ENCODE peak calls at places on chromosomes 13 and 19, in four cellular contexts. W is GM23338, F is breast epithelium, R is stomach. I is an unnamed sample.

GRCh38 chr19:3670796-3671679 is 29.2 kb downstream of the PIP5K1C start:
- DNase-seq in W (no peak), F (no peak), R (peak; percentile 30), I (no peak)

GRCh38 chr19:8208119-8208709 is 956 bp upstream of the CERS4 start:
- DNase-seq in R (peak; percentile 60), W (peak; percentile 69), F (no peak), I (no peak)

GRCh38 chr13:74444161-74444571 is 310.0 kb upstream of the KLF12 start:
- DNase-seq in F (no peak), R (no peak), W (no peak), I (no peak)

GRCh38 chr19:16199275-16199932 is 1.7 kb downstream of the AP1M1 start:
- DNase-seq in R (peak; percentile 57), F (no peak), W (no peak), I (no peak)

GRCh38 chr19:3481241-3482090 is 1.1 kb upstream of the SMIM24 start:
- DNase-seq in F (no peak), W (no peak), R (peak; percentile 60), I (no peak)

GRCh38 chr19:1079566-1080111 is 12.7 kb downstream of the ARHGAP45 start:
- DNase-seq in F (no peak), R (no peak), W (peak; percentile 61), I (no peak)

GRCh38 chr19:53055117-53055516 is 10.6 kb downstream of the ERVV-2 start:
- DNase-seq in F (no peak), R (no peak), W (no peak), I (no peak)

GRCh38 chr13:45441633-45442032 is 23.1 kb upstream of the COG3 start:
- DNase-seq in R (no peak), W (no peak), F (no peak), I (no peak)

GRCh38 chr13:92719868-92720267 is 506.7 kb upstream of the GPC6 start:
- DNase-seq in W (peak; percentile 77), R (no peak), F (no peak), I (no peak)

GRCh38 chr19:17779281-17779930 is 15.5 kb upstream of the B3GNT3 start:
- DNase-seq in F (no peak), R (no peak), W (peak; percentile 98), I (no peak)

GRCh38 chr19:44993926-44994537 is 7.2 kb upstream of the RELB start:
- DNase-seq in F (no peak), R (no peak), W (no peak), I (no peak)

GRCh38 chr13:53200498-53201453 is 172.2 kb downstream of the OLFM4 start:
- DNase-seq in R (peak; percentile 33), F (peak; percentile 60), W (peak; percentile 92), I (no peak)

GRCh38 chr13:32951580-32951979 is 64.6 kb upstream of the KL start:
- DNase-seq in F (no peak), W (no peak), R (no peak), I (no peak)

GRCh38 chr13:97798171-97798821 is 155.2 kb upstream of the IPO5 start:
- DNase-seq in W (peak; percentile 4), R (no peak), F (no peak), I (no peak)

GRCh38 chr19:44141191-44142013 is at the start of gene ZNF234:
- DNase-seq in W (peak; percentile 76), R (peak; percentile 75), F (peak; percentile 65), I (peak; percentile 42)

GRCh38 chr13:33236021-33236420 is 49.5 kb downstream of the STARD13 start:
- DNase-seq in F (no peak), W (no peak), R (no peak), I (no peak)

GRCh38 chr13:47679391-47679790 is 321.7 kb downstream of the SUCLA2 start:
- DNase-seq in R (no peak), F (no peak), W (no peak), I (no peak)

GRCh38 chr19:19259741-19260140 is 13.4 kb downstream of the TM6SF2 start:
- DNase-seq in W (peak; percentile 89), F (no peak), R (no peak), I (no peak)

GRCh38 chr19:39341122-39341719 is 1.0 kb upstream of the SAMD4B start:
- DNase-seq in R (peak; percentile 29), F (no peak), W (peak; percentile 58), I (no peak)

GRCh38 chr13:105153626-105154025 is 1381.8 kb downstream of the EFNB2 start:
- DNase-seq in W (no peak), F (no peak), R (no peak), I (no peak)

GRCh38 chr19:4338441-4339350 is at the start of gene STAP2:
- DNase-seq in W (peak; percentile 80), F (peak; percentile 79), R (peak; percentile 77), I (no peak)

GRCh38 chr13:48000559-48001126 is 430 bp downstream of the SUCLA2 start:
- DNase-seq in W (peak; percentile 50), R (peak; percentile 27), F (peak; percentile 52), I (no peak)

GRCh38 chr13:23980160-23980551 is 82.9 kb upstream of the C1QTNF9B start:
- DNase-seq in W (peak; percentile 86), F (peak; percentile 72), R (peak; percentile 83), I (no peak)

GRCh38 chr13:112186091-112186490 is 119.1 kb downstream of the SOX1 start:
- DNase-seq in R (no peak), W (no peak), F (no peak), I (no peak)

GRCh38 chr19:1081301-1082164 is 13.6 kb downstream of the POLR2E start:
- DNase-seq in F (no peak), W (peak; percentile 75), R (no peak), I (no peak)

GRCh38 chr13:92842145-92842544 is 384.5 kb upstream of the GPC6 start:
- DNase-seq in W (no peak), R (no peak), F (no peak), I (no peak)

GRCh38 chr19:49407482-49408015 is 15.7 kb downstream of the PTH2 start:
- DNase-seq in W (no peak), F (no peak), R (no peak), I (no peak)

GRCh38 chr13:39530996-39531395 is 72.0 kb downstream of the LHFPL6 start:
- DNase-seq in F (no peak), R (no peak), W (no peak), I (no peak)

GRCh38 chr13:103497404-103497803 is 431.2 kb upstream of the SLC10A2 start:
- DNase-seq in W (no peak), R (no peak), F (no peak), I (no peak)

GRCh38 chr13:50191004-50191403 is 175.8 kb downstream of the KCNRG start:
- DNase-seq in W (no peak), R (no peak), F (no peak), I (no peak)

GRCh38 chr19:41206456-41206855 is 12.6 kb upstream of the AXL start:
- DNase-seq in W (no peak), F (no peak), R (no peak), I (no peak)

GRCh38 chr13:80437212-80437611 is 96.3 kb upstream of the SPRY2 start:
- DNase-seq in F (no peak), W (no peak), R (no peak), I (no peak)

DNA sequence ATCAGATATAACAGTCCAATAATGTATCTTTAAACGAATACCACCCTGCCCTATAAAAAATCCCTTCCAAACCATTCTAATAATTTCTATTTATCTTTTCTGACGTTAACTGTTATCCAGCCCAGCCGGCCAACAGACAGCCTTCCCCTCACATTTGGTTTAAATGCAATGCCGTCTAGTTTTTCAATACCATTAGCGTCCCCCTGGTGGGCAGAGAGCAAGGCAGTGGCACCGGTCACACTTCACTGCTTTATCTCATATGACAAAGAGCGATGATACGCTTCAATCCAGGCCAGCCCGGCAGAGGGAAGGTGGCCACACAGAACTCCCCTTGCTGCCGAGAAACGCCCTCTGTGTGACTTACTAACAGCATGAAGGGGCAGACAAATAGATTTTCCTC is 402.1 kb upstream of the ZNF507 start:
- DNase-seq in F (no peak), W (peak; percentile 59), R (no peak), I (no peak)
- H3K4me1 ChIP-seq in F (no peaks in the 10 kb centered on the region), W (no peaks in the 10 kb centered on the region), R (no peaks in the 10 kb centered on the region), I (no peaks in the 10 kb centered on the region)

GRCh38 chr19:10191347-10191746 is 3.4 kb downstream of the DNMT1 start:
- DNase-seq in R (peak; percentile 76), F (peak; percentile 59), W (no peak), I (no peak)
- TF ChIP-seq POLR2AphosphoS5 in R (no peak), F (no peak), W (no peak), I (no peak)

GRCh38 chr13:41352935-41353801 is 42.1 kb downstream of the NAA16 start:
- DNase-seq in R (no peak), W (peak; percentile 62), F (no peak), I (peak; percentile 25)

GRCh38 chr13:41356788-41357187 is 45.7 kb downstream of the NAA16 start:
- DNase-seq in F (no peak), W (no peak), R (no peak), I (no peak)

DNA sequence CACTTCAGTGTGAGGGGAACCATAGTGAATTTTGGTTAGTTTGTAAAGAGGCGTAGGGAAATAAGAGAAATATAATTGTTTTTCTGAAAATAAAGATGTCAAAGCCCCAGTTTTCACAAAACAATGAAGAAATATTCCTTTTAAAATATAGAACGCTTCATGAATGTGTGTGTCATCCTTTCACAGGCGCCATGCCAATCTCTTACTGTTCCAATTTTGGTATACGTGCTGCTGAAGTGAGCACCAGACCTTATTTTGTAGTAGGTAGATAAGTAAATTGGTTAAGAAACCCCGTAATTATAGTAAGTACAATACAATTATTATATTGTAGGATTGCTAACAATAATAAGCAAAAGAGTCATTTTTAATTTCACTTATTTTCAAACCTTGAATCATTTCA is 43.3 kb downstream of the NAA16 start:
- DNase-seq in R (no peak), W (no peak), F (no peak), I (no peak)
- H3K4me1 ChIP-seq in R (peaks cover 15% of the 10 kb centered on the region), W (no peaks in the 10 kb centered on the region), F (no peaks in the 10 kb centered on the region), I (peaks cover 3% of the 10 kb centered on the region)

GRCh38 chr19:13965377-13965896 is 13.1 kb downstream of the DCAF15 start:
- DNase-seq in F (no peak), W (no peak), R (no peak), I (no peak)

GRCh38 chr19:13964776-13965175 is 12.5 kb downstream of the DCAF15 start:
- DNase-seq in W (no peak), R (no peak), F (no peak), I (no peak)

GRCh38 chr19:13961826-13962737 is 9.8 kb downstream of the DCAF15 start:
- DNase-seq in W (peak; percentile 77), R (no peak), F (no peak), I (no peak)

GRCh38 chr19:13962738-13963602 is 10.7 kb downstream of the DCAF15 start:
- DNase-seq in F (no peak), R (no peak), W (peak; percentile 73), I (no peak)

GRCh38 chr19:13963603-13964105 is 11.3 kb downstream of the DCAF15 start:
- DNase-seq in F (no peak), R (no peak), W (peak; percentile 82), I (no peak)
- TF ChIP-seq POLR2AphosphoS5 in F (no peak), R (no peak), W (peak; percentile 67), I (no peak)

I was measured in Panc1.